ENCODE peak calls at places on chromosomes 11 and 22, in seven cellular contexts. Z is astrocyte, Q is left ventricle myocardium inferior, H is psoas muscle, M is foreskin keratinocyte, P is colonic mucosa, V is gastrocnemius medialis. I is an unnamed sample. For H3K27me3, the result is how much of the 10 kb centered on the place peaks cover.

GRCh38 chr11:73404048-73404447 is 27.8 kb downstream of the RELT start:
- DNase-seq in Q (peak), P (no peak), Z (no peak), V (no peak), H (peak), M (no peak), I (no peak)

GRCh38 chr22:37803195-37803635 is 4.5 kb upstream of the GCAT start:
- DNase-seq in H (no peak), M (no peak), V (no peak), Z (no peak), P (no peak), Q (no peak), I (no peak)

GRCh38 chr11:113562981-113563461 is 87.8 kb upstream of the DRD2 start:
- DNase-seq in P (no peak), V (no peak), Z (no peak), H (no peak), M (peak), Q (no peak), I (no peak)

GRCh38 chr11:61162092-61162935 is 1.1 kb upstream of the VPS37C start:
- DNase-seq in Q (no peak), H (no peak), M (no peak), P (no peak), V (no peak), Z (no peak), I (no peak)

GRCh38 chr11:30196400-30197206 is 34.2 kb upstream of the FSHB start:
- DNase-seq in M (peak), Q (peak), H (peak), Z (peak), P (peak), V (no peak), I (peak)

GRCh38 chr11:131579932-131580387 is 209.5 kb downstream of the NTM start:
- DNase-seq in P (no peak), V (no peak), Q (no peak), Z (peak), H (peak), M (no peak), I (no peak)

GRCh38 chr11:60336767-60337391 is 9.8 kb downstream of the MS4A6E start:
- DNase-seq in V (no peak), Z (no peak), H (no peak), M (no peak), Q (no peak), P (no peak), I (no peak)

GRCh38 chr11:122268601-122269130 is 152.7 kb upstream of the BLID start:
- DNase-seq in P (no peak), H (no peak), V (no peak), M (no peak), Z (no peak), Q (no peak), I (no peak)

GRCh38 chr11:124762624-124763155 is 600 bp upstream of the ESAM start:
- DNase-seq in V (no peak), Q (no peak), M (no peak), H (no peak), P (peak), Z (no peak), I (peak)

GRCh38 chr22:23183107-23183698 is 2.9 kb downstream of the BCR start:
- DNase-seq in M (no peak), V (no peak), Z (peak), Q (peak), P (peak), H (peak), I (peak)

GRCh38 chr11:844693-845644 is 2.3 kb downstream of the TSPAN4 start:
- DNase-seq in V (peak), M (no peak), Z (peak), H (peak), Q (peak), P (peak), I (peak)

GRCh38 chr11:134152692-134153091 is 71.1 kb downstream of the NCAPD3 start:
- DNase-seq in Q (no peak), M (no peak), V (no peak), Z (no peak), H (no peak), P (no peak), I (no peak)

GRCh38 chr11:130689222-130689908 is 226.9 kb downstream of the SNX19 start:
- DNase-seq in Q (no peak), Z (peak), V (no peak), H (no peak), M (no peak), P (no peak), I (no peak)

GRCh38 chr11:43810929-43811596 is 69.6 kb upstream of the ALKBH3 start:
- DNase-seq in M (no peak), P (no peak), Q (no peak), V (no peak), H (no peak), Z (no peak), I (no peak)

DNA sequence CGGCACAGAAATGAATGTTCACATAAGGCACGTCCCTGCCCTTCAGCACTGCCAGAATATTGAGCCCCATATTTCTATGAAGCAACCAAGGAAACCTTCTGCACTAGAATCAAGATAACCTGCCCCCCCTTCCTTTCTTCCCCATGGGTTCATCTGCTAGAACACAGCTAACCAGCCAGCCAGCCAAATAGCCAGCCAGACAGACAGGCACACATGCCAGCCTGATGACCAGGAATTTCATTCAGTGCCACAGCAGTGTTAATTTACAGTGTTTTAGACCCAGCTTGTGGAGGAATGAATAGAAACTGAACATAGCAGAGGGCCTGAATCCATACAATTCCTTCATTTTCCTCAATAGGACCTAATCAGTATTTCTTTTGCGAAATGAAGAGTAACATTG is 57.0 kb downstream of the TENM4 start:
- DNase-seq in H (no peak), V (no peak), M (no peak), P (no peak), Z (no peak), Q (no peak), I (no peak)
- TF ChIP-seq CTCF in H (no peak), V (no peak), M (no peak), P (no peak), Z (no peak), Q (no peak), I (no peak)

DNA sequence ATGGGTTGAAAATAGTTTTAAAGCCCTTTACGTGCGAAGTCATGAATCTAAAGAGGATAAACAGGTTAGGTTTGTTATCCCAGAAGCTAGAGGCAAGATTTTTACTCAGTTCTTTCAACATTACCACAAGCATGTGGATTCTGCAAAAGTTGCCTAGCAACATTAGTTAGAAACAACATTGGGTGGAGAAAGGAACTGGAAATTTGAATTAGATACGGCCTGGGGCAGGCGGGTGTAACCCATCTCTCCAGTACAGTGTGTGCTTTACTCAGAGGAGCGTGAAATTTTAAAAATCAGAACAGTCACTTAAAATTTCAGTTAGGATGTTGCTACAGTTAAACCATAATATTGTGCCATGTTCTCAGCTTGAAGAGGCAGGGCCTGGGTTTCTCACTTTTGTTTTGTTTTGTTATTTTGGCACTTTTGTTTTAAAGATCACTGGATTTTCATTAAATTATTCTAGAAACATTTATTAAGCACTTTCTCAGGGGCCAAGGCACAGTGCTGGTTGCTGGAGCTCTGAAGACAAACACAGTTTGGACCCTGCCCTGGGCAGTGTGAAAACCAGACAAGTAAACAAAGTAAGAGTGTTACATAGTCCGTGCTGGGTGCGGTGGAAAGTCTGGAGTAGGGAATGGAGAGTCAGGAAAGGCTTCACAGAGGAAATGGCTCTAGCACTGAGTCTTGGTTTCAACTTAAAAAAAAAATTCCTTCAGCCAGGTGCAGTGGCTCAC is 4.4 kb upstream of the WEE1 start:
- DNase-seq in Z (peak), Q (peak), M (peak), H (peak), P (peak), V (no peak), I (peak)
- H3K27ac ChIP-seq in Z (peak), Q (peak), M (peak), H (peak), P (peak), V (peak), I (peak)

GRCh38 chr11:70555092-70555491 is 156.8 kb downstream of the CTTN start:
- DNase-seq in H (no peak), M (no peak), Z (no peak), V (no peak), Q (no peak), P (no peak), I (no peak)

GRCh38 chr11:70558651-70559050 is 160.3 kb downstream of the CTTN start:
- DNase-seq in Q (no peak), P (no peak), V (no peak), Z (no peak), M (no peak), H (peak), I (no peak)

GRCh38 chr11:70556884-70557741 is 158.8 kb downstream of the CTTN start:
- DNase-seq in Q (no peak), P (peak), M (no peak), H (no peak), V (no peak), Z (peak), I (no peak)

GRCh38 chr11:70559516-70559915 is 161.2 kb downstream of the CTTN start:
- DNase-seq in M (no peak), Z (no peak), P (no peak), H (no peak), V (no peak), Q (no peak), I (no peak)

GRCh38 chr11:70557742-70558485 is 159.6 kb downstream of the CTTN start:
- DNase-seq in M (no peak), Q (no peak), V (no peak), Z (peak), H (peak), P (no peak), I (no peak)
- H3K27me3 ChIP-seq in M (under half), Q (half or more), V (under half), Z (under half), H (under half), P (under half), I (under half)

DNA sequence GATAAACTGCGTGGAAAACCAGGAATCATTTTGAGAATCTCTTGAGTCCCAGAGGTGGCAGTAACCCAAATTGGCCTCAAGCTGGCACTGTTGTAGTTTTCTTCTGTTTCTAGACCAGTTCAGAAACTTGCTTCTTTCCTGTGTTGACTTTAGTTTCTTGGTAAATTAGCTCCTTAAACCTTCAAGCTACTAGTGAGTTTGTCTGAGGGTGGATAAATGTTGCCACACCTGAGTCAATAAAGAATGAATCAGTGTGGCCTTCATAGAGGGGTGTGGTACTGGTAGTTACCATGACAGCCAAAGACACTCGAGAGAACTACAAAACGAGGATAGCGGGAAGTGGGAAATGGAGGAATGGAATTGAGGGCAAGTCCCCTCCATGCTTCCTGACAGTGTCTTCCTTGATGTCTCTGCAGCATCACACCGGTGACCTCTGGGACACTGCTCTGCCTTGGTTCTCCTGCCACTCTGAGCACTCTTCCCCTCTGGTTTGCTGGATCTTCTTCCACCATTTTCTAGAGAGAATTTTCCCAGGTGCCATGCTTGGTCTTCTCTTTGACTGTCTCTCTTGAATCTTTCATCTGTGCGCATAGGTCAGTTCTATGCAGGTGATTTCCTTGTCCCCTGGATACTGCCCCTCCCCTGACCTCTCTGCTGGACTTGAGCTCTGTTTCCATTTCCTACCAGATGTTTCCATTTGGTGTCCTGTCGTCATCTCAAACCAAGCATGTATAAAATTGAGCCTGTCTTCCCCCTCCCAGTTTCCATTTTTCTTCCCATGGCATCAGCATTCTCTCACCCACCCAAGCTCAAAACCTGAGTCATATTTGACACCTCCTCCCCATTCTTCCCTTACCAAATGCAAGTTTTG is 7.2 kb downstream of the POLD4 start:
- DNase-seq in V (no peak), M (peak), H (no peak), P (peak), Z (peak), Q (no peak), I (no peak)
- TF ChIP-seq CTCF in V (no peak), M (peak), H (peak), P (peak), Z (peak), Q (peak), I (peak)

GRCh38 chr11:16607675-16608644 is 130.5 kb upstream of the C11orf58 start:
- DNase-seq in V (peak), M (peak), P (peak), Q (peak), H (peak), Z (peak), I (peak)
- H3K27ac ChIP-seq in V (peak), M (peak), P (peak), Q (peak), H (peak), Z (no peak), I (peak)

DNA sequence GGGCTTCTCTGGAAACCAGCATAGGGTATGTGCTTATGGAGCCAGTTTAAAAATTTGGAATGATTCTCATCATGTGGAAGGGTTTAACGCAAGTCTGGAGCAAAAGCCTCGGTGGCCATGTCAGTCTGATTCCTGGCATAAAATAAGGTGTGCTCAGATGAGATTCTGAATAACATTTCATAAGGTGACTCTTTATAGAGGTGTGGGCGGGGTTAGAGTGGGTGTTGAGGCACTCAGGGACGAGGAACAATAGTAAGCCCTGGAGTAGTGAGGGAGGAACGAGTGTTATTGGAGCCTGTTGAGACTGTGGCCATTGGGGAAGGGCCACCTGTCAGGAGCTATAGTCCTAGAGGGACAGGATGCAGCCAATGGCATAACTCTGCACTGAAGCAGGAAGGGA is 13.0 kb upstream of the KIRREL3 start:
- DNase-seq in H (no peak), Q (no peak), Z (no peak), M (no peak), V (no peak), P (no peak), I (no peak)
- H3K27me3 ChIP-seq in H (under half), Q (half or more), Z (under half), M (under half), V (under half), P (under half), I (under half)

I was measured in pancreas.